ENCODE peak calls at places on chromosomes 2 and 18, in six cellular contexts. J is uterus, F is foreskin keratinocyte, G is BJ, K is AG09319, A is A549. Q is an unnamed sample.

GRCh38 chr2:32865399-32866068 is 81.2 kb upstream of the LTBP1 start:
- DNase-seq in J (no peak), F (peak; percentile 87), G (peak; percentile 94), K (peak; percentile 86), A (no peak), Q (peak; percentile 17)

GRCh38 chr2:133766164-133766832 is 198.0 kb upstream of the NCKAP5 start:
- DNase-seq in J (no peak), F (no peak), G (no peak), K (no peak), A (no peak), Q (no peak)

GRCh38 chr2:8794923-8795825 is 42.2 kb downstream of the KIDINS220 start:
- DNase-seq in J (no peak), F (no peak), G (peak; percentile 31), K (peak; percentile 38), A (no peak), Q (no peak)

GRCh38 chr2:235031686-235032373 is 80.0 kb downstream of the SH3BP4 start:
- DNase-seq in J (no peak), F (no peak), G (no peak), K (no peak), A (no peak), Q (no peak)

GRCh38 chr2:49002750-49003149 is 151.6 kb downstream of the FSHR start:
- DNase-seq in J (no peak), F (no peak), G (no peak), K (no peak), A (no peak), Q (no peak)

GRCh38 chr2:222303828-222304736 is 5.3 kb upstream of the PAX3 start:
- DNase-seq in J (no peak), F (no peak), G (no peak), K (no peak), A (no peak), Q (no peak)

GRCh38 chr2:96878171-96878570 is 8.3 kb upstream of the SEMA4C start:
- DNase-seq in J (no peak), F (no peak), G (no peak), K (no peak), A (no peak), Q (no peak)

GRCh38 chr2:95328386-95329125 is 31.4 kb downstream of the KCNIP3 start:
- DNase-seq in J (no peak), F (no peak), G (no peak), K (no peak), A (no peak), Q (no peak)

GRCh38 chr2:161471631-161472030 is 55.5 kb downstream of the TBR1 start:
- DNase-seq in J (no peak), F (no peak), G (no peak), K (no peak), A (no peak), Q (no peak)

GRCh38 chr2:88628569-88628939 is 1.3 kb upstream of the EIF2AK3 start:
- DNase-seq in J (peak; percentile 23), F (no peak), G (no peak), K (no peak), A (no peak), Q (no peak)

GRCh38 chr2:175449616-175450015 is 268.1 kb upstream of the ATP5MC3 start:
- DNase-seq in J (no peak), F (no peak), G (no peak), K (no peak), A (no peak), Q (no peak)

GRCh38 chr2:229815858-229816257 is 101.5 kb upstream of the DNER start:
- DNase-seq in J (no peak), F (peak; percentile 54), G (no peak), K (no peak), A (peak; percentile 6), Q (no peak)

GRCh38 chr2:194320520-194320919 is 1336.5 kb upstream of the SLC39A10 start:
- DNase-seq in J (no peak), F (no peak), G (no peak), K (no peak), A (no peak), Q (no peak)

GRCh38 chr2:241844066-241844728 is 14.5 kb downstream of the PDCD1 start:
- DNase-seq in J (peak; percentile 62), F (no peak), G (peak; percentile 4), K (no peak), A (peak; percentile 43), Q (peak; percentile 79)

GRCh38 chr2:151106805-151107490 is 154.7 kb downstream of the RBM43 start:
- DNase-seq in J (no peak), F (peak; percentile 47), G (no peak), K (no peak), A (no peak), Q (no peak)

GRCh38 chr2:39403311-39403710 is 33.8 kb downstream of the MAP4K3 start:
- DNase-seq in J (no peak), F (no peak), G (no peak), K (no peak), A (no peak), Q (no peak)

GRCh38 chr2:133431289-133431688 is 137.0 kb downstream of the NCKAP5 start:
- DNase-seq in J (no peak), F (peak; percentile 92), G (no peak), K (no peak), A (no peak), Q (no peak)

GRCh38 chr2:232458051-232458660 is 2.2 kb downstream of the ALPI start:
- DNase-seq in J (no peak), F (no peak), G (no peak), K (no peak), A (no peak), Q (no peak)

GRCh38 chr2:105194022-105194681 is 47.4 kb upstream of the GPR45 start:
- DNase-seq in J (no peak), F (no peak), G (no peak), K (no peak), A (no peak), Q (no peak)

GRCh38 chr2:186595219-186595618 is 5.4 kb downstream of the ITGAV start:
- DNase-seq in J (no peak), F (no peak), G (no peak), K (no peak), A (no peak), Q (no peak)

GRCh38 chr2:163191372-163191771 is 352.8 kb upstream of the KCNH7 start:
- DNase-seq in J (no peak), F (peak; percentile 27), G (no peak), K (no peak), A (peak; percentile 21), Q (peak; percentile 34)

GRCh38 chr2:225428360-225428759 is 28.9 kb downstream of the NYAP2 start:
- DNase-seq in J (no peak), F (no peak), G (no peak), K (no peak), A (no peak), Q (no peak)

DNA sequence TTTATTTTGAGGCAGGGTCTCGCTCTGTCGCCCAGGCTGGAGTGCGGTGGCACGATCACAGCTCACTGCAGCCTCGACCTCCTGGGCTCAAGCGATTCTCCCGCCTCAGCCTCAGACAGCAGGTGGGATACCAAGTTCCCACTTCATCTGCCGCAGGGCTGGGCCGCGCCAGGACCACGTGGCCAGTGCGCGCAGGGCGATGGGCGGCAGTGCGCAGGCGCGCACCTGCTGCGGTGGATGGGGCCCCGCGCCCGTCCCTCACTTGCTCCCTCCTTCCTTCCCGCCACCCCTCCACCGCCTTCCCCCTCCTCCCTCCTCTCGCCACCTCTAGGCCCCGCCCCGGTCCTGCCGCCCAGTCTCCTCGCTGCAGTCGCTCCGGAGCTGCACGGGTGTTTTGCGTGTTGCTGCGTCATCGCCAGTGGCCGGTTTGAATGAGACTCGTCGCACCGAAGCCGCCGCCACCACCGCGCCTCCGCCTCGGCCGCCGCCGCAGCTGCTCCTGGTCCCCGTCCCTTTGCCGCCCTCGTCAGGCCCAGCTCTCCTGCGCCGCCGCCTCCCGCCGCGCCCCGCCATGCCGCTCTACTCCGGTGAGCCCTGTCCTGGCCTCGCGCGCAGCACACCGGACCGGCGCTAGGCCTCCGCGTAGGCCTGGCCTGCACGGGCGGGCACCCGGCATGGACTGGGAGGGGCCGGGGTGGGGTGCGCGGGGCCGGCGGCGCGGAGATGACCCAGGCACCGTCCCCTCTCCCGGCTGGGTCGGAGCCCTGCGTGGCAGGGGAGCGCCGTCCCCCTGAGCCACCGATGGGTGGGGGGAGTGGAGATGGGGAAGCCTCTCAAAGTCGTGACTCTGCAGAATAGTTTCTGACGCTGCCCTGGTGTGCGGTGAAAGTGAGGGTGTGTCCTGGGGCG is at the start of gene USP14:
- DNase-seq in J (peak; percentile 96), F (peak; percentile 91), G (peak; percentile 66), K (peak; percentile 83), A (peak; percentile 69), Q (peak; percentile 97)
- TF ChIP-seq CTCF in J (no peak), F (peak; percentile 29), G (no peak), K (no peak), A (no peak), Q (no peak)

GRCh38 chr18:1627494-1627893 is 722.8 kb downstream of the ADCYAP1 start:
- DNase-seq in J (no peak), F (no peak), G (no peak), K (no peak), A (no peak), Q (no peak)

GRCh38 chr18:1619507-1619906 is 714.8 kb downstream of the ADCYAP1 start:
- DNase-seq in J (no peak), F (no peak), G (no peak), K (no peak), A (no peak), Q (no peak)

DNA sequence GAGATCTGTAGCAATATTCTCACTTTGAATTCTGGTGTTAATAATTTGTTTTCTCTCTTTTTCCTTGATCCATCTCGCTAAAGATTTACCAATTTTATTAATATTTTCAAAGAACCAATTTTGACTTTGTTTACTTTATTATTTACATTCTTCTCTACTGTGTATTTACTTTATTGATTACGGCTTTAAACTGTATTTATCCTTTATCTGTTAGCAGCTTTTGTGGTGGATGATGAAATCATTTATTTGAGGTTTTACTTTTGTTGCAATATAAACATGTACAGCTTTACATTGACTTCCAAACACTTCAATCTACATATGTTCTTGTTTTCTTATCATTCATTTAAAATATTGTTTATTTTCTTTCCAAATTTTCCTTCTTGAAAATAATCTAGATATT is 719.9 kb downstream of the ADCYAP1 start:
- DNase-seq in J (no peak), F (no peak), G (no peak), K (no peak), A (no peak), Q (no peak)
- TF ChIP-seq CTCF in J (no peak), F (no peak), G (no peak), K (no peak), A (no peak), Q (no peak)

GRCh38 chr2:100562613-100563406 is at the start of gene PDCL3:
- DNase-seq in J (peak; percentile 98), F (peak; percentile 99), G (peak; percentile 96), K (peak; percentile 99), A (peak; percentile 93), Q (peak; percentile 96)
- TF ChIP-seq CTCF in J (no peak), F (peak; percentile 44), G (peak; percentile 27), K (peak; percentile 10), A (peak; percentile 12), Q (no peak)

DNA sequence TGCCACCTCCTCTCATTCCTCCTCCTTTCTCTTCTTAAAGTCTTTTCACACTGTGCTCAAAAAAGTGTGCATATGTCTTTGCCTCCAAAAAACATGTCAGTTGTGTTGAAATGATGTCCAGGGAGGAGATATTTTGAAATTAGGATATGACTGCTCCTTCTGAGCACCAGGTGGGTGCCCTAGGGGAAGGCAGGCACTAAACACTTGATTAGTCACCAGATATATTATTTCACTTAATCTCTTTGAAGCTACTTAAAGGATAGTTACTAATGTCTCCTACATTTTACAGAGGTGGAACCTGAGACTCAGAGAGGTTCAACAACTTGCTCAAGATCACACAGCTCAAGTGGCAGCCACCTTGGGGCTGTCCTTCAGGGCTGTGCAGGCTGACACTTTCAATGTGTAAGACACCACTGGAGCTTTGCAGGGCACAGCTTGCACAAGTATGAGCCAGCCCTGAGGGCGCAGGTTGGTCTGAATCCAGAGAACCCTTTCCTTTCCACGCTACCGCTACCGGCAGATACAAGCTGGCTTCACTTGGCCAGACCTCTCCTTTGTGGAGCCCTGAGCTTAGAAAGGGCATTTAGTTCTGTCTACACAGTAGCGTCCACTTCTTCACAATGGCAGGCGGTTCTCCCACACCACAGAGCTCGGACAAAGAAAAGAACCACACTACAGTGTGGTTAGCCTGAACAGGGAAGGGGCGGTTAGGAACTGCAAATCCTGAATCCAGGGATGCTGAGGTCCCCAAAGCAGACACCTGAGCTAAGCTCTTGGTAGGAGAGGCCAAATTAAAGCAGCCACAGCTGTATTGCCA is 16.4 kb downstream of the ALPK2 start:
- DNase-seq in J (no peak), F (peak; percentile 90), G (no peak), K (no peak), A (no peak), Q (no peak)
- TF ChIP-seq CTCF in J (no peak), F (peak; percentile 14), G (no peak), K (no peak), A (no peak), Q (no peak)

Q was measured in Calu3.